ENCODE peak calls at places on chromosomes 13 and 19, in six cellular contexts. S, A, K, B, P and L are unnamed samples.

GRCh38 chr13:42283574-42283973 is 11.6 kb downstream of the AKAP11 start:
- DNase-seq in S (no peak), A (no peak), K (no peak), B (no peak), P (no peak), L (no peak)

GRCh38 chr13:40681341-40682051 is 15.1 kb upstream of the FOXO1 start:
- DNase-seq in S (no peak), A (no peak), K (no peak), B (no peak), P (no peak), L (no peak)

GRCh38 chr19:54160182-54160811 is 776 bp upstream of the LENG1 start:
- DNase-seq in S (peak; percentile 36), A (no peak), K (peak; percentile 80), B (no peak), P (peak; percentile 77), L (peak; percentile 11)

GRCh38 chr13:54484166-54484565 is 1455.6 kb downstream of the OLFM4 start:
- DNase-seq in S (no peak), A (no peak), K (no peak), B (no peak), P (no peak), L (no peak)

GRCh38 chr13:27549406-27549981 is 70.8 kb downstream of the LNX2 start:
- DNase-seq in S (no peak), A (no peak), K (no peak), B (no peak), P (no peak), L (no peak)

GRCh38 chr13:25168800-25169199 is 3.3 kb downstream of the AMER2 start:
- DNase-seq in S (no peak), A (no peak), K (no peak), B (no peak), P (no peak), L (no peak)

GRCh38 chr19:39539165-39539518 is 819 bp downstream of the EID2 start:
- DNase-seq in S (no peak), A (no peak), K (no peak), B (no peak), P (no peak), L (peak; percentile 53)

GRCh38 chr13:66831317-66831716 is 398.8 kb downstream of the PCDH9 start:
- DNase-seq in S (no peak), A (no peak), K (no peak), B (no peak), P (no peak), L (no peak)

GRCh38 chr19:53553865-53554791 is 16.2 kb downstream of the ZNF331 start:
- DNase-seq in S (peak; percentile 65), A (peak; percentile 82), K (peak; percentile 96), B (peak; percentile 96), P (peak; percentile 95), L (peak; percentile 95)

GRCh38 chr13:99370476-99371272 is 63.5 kb upstream of the GPR183 start:
- DNase-seq in S (no peak), A (no peak), K (peak; percentile 25), B (no peak), P (no peak), L (no peak)